ENCODE peak calls at places on chromosomes 2 and 18, in eight cellular contexts. One of them, this sample, is unnamed. For H3K27me3, the result is how much of the 10 kb centered on the place peaks cover.

GRCh38 chr2:79116997-79117928 is 3.0 kb upstream of the REG1A start:
- DNase-seq in tibial artery: no peak
- DNase-seq in CD8-positive, alpha-beta T cell: no peak
- DNase-seq in thyroid gland: no peak
- DNase-seq in brain microvascular endothelial cell: no peak
- DNase-seq in thoracic aorta: no peak
- DNase-seq in GM06990: no peak
- DNase-seq in neural progenitor cell: no peak
- DNase-seq in this sample: no peak

GRCh38 chr2:19835818-19836281 is 65.9 kb downstream of the TTC32 start:
- DNase-seq in tibial artery: no peak
- DNase-seq in CD8-positive, alpha-beta T cell: no peak
- DNase-seq in thyroid gland: no peak
- DNase-seq in brain microvascular endothelial cell: no peak
- DNase-seq in thoracic aorta: no peak
- DNase-seq in GM06990: no peak
- DNase-seq in neural progenitor cell: no peak
- DNase-seq in this sample: no peak

GRCh38 chr2:109264595-109265328 is 135.8 kb downstream of the SH3RF3 start:
- DNase-seq in tibial artery: peak
- DNase-seq in CD8-positive, alpha-beta T cell: no peak
- DNase-seq in thyroid gland: peak
- DNase-seq in brain microvascular endothelial cell: peak
- DNase-seq in thoracic aorta: no peak
- DNase-seq in GM06990: no peak
- DNase-seq in neural progenitor cell: no peak
- DNase-seq in this sample: no peak

GRCh38 chr18:38751897-38752296 is 1186.3 kb upstream of the CELF4 start:
- DNase-seq in tibial artery: no peak
- DNase-seq in CD8-positive, alpha-beta T cell: no peak
- DNase-seq in thyroid gland: no peak
- DNase-seq in brain microvascular endothelial cell: no peak
- DNase-seq in thoracic aorta: no peak
- DNase-seq in GM06990: peak
- DNase-seq in neural progenitor cell: no peak
- DNase-seq in this sample: no peak

GRCh38 chr18:45638544-45638943 is 23.3 kb downstream of the SLC14A2 start:
- DNase-seq in tibial artery: no peak
- DNase-seq in CD8-positive, alpha-beta T cell: no peak
- DNase-seq in thyroid gland: no peak
- DNase-seq in brain microvascular endothelial cell: no peak
- DNase-seq in thoracic aorta: no peak
- DNase-seq in GM06990: no peak
- DNase-seq in neural progenitor cell: no peak
- DNase-seq in this sample: no peak

GRCh38 chr18:13445241-13445897 is 226.8 kb downstream of the LDLRAD4 start:
- DNase-seq in tibial artery: peak
- DNase-seq in CD8-positive, alpha-beta T cell: no peak
- DNase-seq in thyroid gland: no peak
- DNase-seq in brain microvascular endothelial cell: no peak
- DNase-seq in thoracic aorta: no peak
- DNase-seq in GM06990: no peak
- DNase-seq in neural progenitor cell: no peak
- DNase-seq in this sample: no peak

GRCh38 chr2:168456526-168457176 is 579 bp downstream of the CERS6 start:
- DNase-seq in tibial artery: peak
- DNase-seq in CD8-positive, alpha-beta T cell: no peak
- DNase-seq in thyroid gland: peak
- DNase-seq in brain microvascular endothelial cell: no peak
- DNase-seq in thoracic aorta: no peak
- DNase-seq in GM06990: peak
- DNase-seq in neural progenitor cell: peak
- DNase-seq in this sample: no peak

GRCh38 chr2:88824951-88825350 is 133.5 kb downstream of the RPIA start:
- DNase-seq in tibial artery: no peak
- DNase-seq in CD8-positive, alpha-beta T cell: no peak
- DNase-seq in thyroid gland: no peak
- DNase-seq in brain microvascular endothelial cell: no peak
- DNase-seq in thoracic aorta: no peak
- DNase-seq in GM06990: no peak
- DNase-seq in neural progenitor cell: no peak
- DNase-seq in this sample: no peak

GRCh38 chr2:23199115-23199918 is 185.7 kb upstream of the KLHL29 start:
- DNase-seq in tibial artery: no peak
- DNase-seq in CD8-positive, alpha-beta T cell: no peak
- DNase-seq in thyroid gland: no peak
- DNase-seq in brain microvascular endothelial cell: peak
- DNase-seq in thoracic aorta: no peak
- DNase-seq in GM06990: no peak
- DNase-seq in neural progenitor cell: peak
- DNase-seq in this sample: no peak

GRCh38 chr2:222610746-222611145 is 45.1 kb downstream of the FARSB start:
- DNase-seq in tibial artery: no peak
- DNase-seq in CD8-positive, alpha-beta T cell: no peak
- DNase-seq in thyroid gland: peak
- DNase-seq in brain microvascular endothelial cell: no peak
- DNase-seq in thoracic aorta: no peak
- DNase-seq in GM06990: no peak
- DNase-seq in neural progenitor cell: peak
- DNase-seq in this sample: no peak

GRCh38 chr2:127649684-127650040 is 3.7 kb downstream of the GPR17 start:
- DNase-seq in tibial artery: peak
- DNase-seq in CD8-positive, alpha-beta T cell: peak
- DNase-seq in thyroid gland: peak
- DNase-seq in brain microvascular endothelial cell: peak
- DNase-seq in thoracic aorta: peak
- DNase-seq in GM06990: no peak
- DNase-seq in neural progenitor cell: peak
- DNase-seq in this sample: peak

GRCh38 chr2:1601064-1601405 is 143.3 kb downstream of the PXDN start:
- DNase-seq in tibial artery: no peak
- DNase-seq in CD8-positive, alpha-beta T cell: no peak
- DNase-seq in thyroid gland: no peak
- DNase-seq in brain microvascular endothelial cell: no peak
- DNase-seq in thoracic aorta: no peak
- DNase-seq in GM06990: no peak
- DNase-seq in neural progenitor cell: no peak
- DNase-seq in this sample: no peak

GRCh38 chr2:202270487-202270886 is 4.9 kb downstream of the NOP58 start:
- DNase-seq in tibial artery: no peak
- DNase-seq in CD8-positive, alpha-beta T cell: no peak
- DNase-seq in thyroid gland: no peak
- DNase-seq in brain microvascular endothelial cell: no peak
- DNase-seq in thoracic aorta: no peak
- DNase-seq in GM06990: peak
- DNase-seq in neural progenitor cell: no peak
- DNase-seq in this sample: no peak

GRCh38 chr2:202265467-202266277 is at the start of gene NOP58:
- DNase-seq in tibial artery: peak
- DNase-seq in CD8-positive, alpha-beta T cell: peak
- DNase-seq in thyroid gland: peak
- DNase-seq in brain microvascular endothelial cell: peak
- DNase-seq in thoracic aorta: peak
- DNase-seq in GM06990: peak
- DNase-seq in neural progenitor cell: peak
- DNase-seq in this sample: peak

GRCh38 chr2:202267495-202267894 is 1.9 kb downstream of the NOP58 start:
- DNase-seq in tibial artery: no peak
- DNase-seq in CD8-positive, alpha-beta T cell: no peak
- DNase-seq in thyroid gland: no peak
- DNase-seq in brain microvascular endothelial cell: no peak
- DNase-seq in thoracic aorta: no peak
- DNase-seq in GM06990: no peak
- DNase-seq in neural progenitor cell: no peak
- DNase-seq in this sample: no peak

DNA sequence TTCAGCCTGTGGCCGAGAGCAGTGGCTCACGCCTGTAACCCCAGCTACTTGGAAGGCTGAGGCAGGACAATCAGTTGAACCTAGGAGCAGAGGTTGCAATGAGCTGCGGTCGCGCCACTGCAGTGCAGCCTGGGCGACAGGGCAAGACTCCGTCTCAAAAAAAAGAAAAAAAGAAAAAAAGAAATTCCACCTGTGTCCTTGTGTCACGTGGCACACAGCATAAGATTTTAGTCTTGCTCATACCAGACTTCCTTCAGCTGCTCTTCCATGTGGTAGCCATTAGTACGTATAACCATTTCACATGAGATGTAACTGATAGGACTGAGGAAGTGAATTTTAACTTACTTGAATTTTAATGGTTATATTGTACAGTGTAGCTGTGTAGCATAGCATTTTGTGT is 4.0 kb downstream of the NOP58 start:
- DNase-seq in tibial artery: no peak
- DNase-seq in CD8-positive, alpha-beta T cell: no peak
- DNase-seq in thyroid gland: no peak
- DNase-seq in brain microvascular endothelial cell: no peak
- DNase-seq in thoracic aorta: no peak
- DNase-seq in GM06990: peak
- DNase-seq in neural progenitor cell: no peak
- DNase-seq in this sample: no peak
- H3K4me3 ChIP-seq in tibial artery: no peak
- H3K4me3 ChIP-seq in CD8-positive, alpha-beta T cell: peak
- H3K4me3 ChIP-seq in thyroid gland: no peak
- H3K4me3 ChIP-seq in brain microvascular endothelial cell: no peak
- H3K4me3 ChIP-seq in thoracic aorta: no peak
- H3K4me3 ChIP-seq in GM06990: peak
- H3K4me3 ChIP-seq in neural progenitor cell: no peak
- H3K4me3 ChIP-seq in this sample: no peak

DNA sequence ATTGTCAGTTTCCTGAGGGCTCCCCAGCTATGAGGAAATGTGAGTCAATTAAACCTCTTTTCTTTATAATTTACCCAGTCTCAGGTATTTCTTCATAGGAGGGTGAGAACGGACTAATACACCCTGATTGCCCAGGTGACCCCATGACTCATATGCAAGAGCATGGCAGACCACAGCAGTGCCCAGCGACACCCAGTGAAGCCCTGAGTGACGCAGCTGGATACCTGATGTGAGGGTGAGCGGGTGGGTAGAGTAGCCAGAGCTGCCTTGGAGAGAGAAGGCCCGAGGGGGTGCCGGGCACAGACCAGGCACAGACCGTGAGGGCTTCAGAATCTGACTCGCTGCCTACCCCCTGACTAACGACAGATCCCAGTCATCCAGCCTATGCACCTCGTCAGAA is 15.4 kb downstream of the ALPG start:
- DNase-seq in tibial artery: no peak
- DNase-seq in CD8-positive, alpha-beta T cell: no peak
- DNase-seq in thyroid gland: no peak
- DNase-seq in brain microvascular endothelial cell: no peak
- DNase-seq in thoracic aorta: no peak
- DNase-seq in GM06990: no peak
- DNase-seq in neural progenitor cell: no peak
- DNase-seq in this sample: no peak
- H3K27me3 ChIP-seq in tibial artery: half or more
- H3K27me3 ChIP-seq in CD8-positive, alpha-beta T cell: under half
- H3K27me3 ChIP-seq in thyroid gland: under half
- H3K27me3 ChIP-seq in brain microvascular endothelial cell: half or more
- H3K27me3 ChIP-seq in thoracic aorta: under half
- H3K27me3 ChIP-seq in GM06990: under half
- H3K27me3 ChIP-seq in neural progenitor cell: half or more
- H3K27me3 ChIP-seq in this sample: under half

GRCh38 chr18:58536534-58537271 is 92.2 kb downstream of the ALPK2 start:
- DNase-seq in tibial artery: no peak
- DNase-seq in CD8-positive, alpha-beta T cell: no peak
- DNase-seq in thyroid gland: no peak
- DNase-seq in brain microvascular endothelial cell: no peak
- DNase-seq in thoracic aorta: no peak
- DNase-seq in GM06990: peak
- DNase-seq in neural progenitor cell: no peak
- DNase-seq in this sample: no peak

GRCh38 chr18:58534535-58535301 is 94.2 kb downstream of the ALPK2 start:
- DNase-seq in tibial artery: no peak
- DNase-seq in CD8-positive, alpha-beta T cell: no peak
- DNase-seq in thyroid gland: no peak
- DNase-seq in brain microvascular endothelial cell: no peak
- DNase-seq in thoracic aorta: no peak
- DNase-seq in GM06990: peak
- DNase-seq in neural progenitor cell: no peak
- DNase-seq in this sample: no peak

GRCh38 chr18:58533771-58534170 is 95.1 kb downstream of the ALPK2 start:
- DNase-seq in tibial artery: no peak
- DNase-seq in CD8-positive, alpha-beta T cell: no peak
- DNase-seq in thyroid gland: peak
- DNase-seq in brain microvascular endothelial cell: no peak
- DNase-seq in thoracic aorta: no peak
- DNase-seq in GM06990: no peak
- DNase-seq in neural progenitor cell: no peak
- DNase-seq in this sample: no peak

GRCh38 chr18:58536187-58536516 is 92.7 kb downstream of the ALPK2 start:
- DNase-seq in tibial artery: no peak
- DNase-seq in CD8-positive, alpha-beta T cell: no peak
- DNase-seq in thyroid gland: no peak
- DNase-seq in brain microvascular endothelial cell: no peak
- DNase-seq in thoracic aorta: no peak
- DNase-seq in GM06990: no peak
- DNase-seq in neural progenitor cell: no peak
- DNase-seq in this sample: no peak

GRCh38 chr18:58535340-58536186 is 93.3 kb downstream of the ALPK2 start:
- DNase-seq in tibial artery: no peak
- DNase-seq in CD8-positive, alpha-beta T cell: no peak
- DNase-seq in thyroid gland: no peak
- DNase-seq in brain microvascular endothelial cell: peak
- DNase-seq in thoracic aorta: no peak
- DNase-seq in GM06990: peak
- DNase-seq in neural progenitor cell: no peak
- DNase-seq in this sample: no peak
- H3K4me3 ChIP-seq in tibial artery: no peak
- H3K4me3 ChIP-seq in CD8-positive, alpha-beta T cell: no peak
- H3K4me3 ChIP-seq in thyroid gland: no peak
- H3K4me3 ChIP-seq in brain microvascular endothelial cell: no peak
- H3K4me3 ChIP-seq in thoracic aorta: no peak
- H3K4me3 ChIP-seq in GM06990: peak
- H3K4me3 ChIP-seq in neural progenitor cell: no peak
- H3K4me3 ChIP-seq in this sample: no peak

DNA sequence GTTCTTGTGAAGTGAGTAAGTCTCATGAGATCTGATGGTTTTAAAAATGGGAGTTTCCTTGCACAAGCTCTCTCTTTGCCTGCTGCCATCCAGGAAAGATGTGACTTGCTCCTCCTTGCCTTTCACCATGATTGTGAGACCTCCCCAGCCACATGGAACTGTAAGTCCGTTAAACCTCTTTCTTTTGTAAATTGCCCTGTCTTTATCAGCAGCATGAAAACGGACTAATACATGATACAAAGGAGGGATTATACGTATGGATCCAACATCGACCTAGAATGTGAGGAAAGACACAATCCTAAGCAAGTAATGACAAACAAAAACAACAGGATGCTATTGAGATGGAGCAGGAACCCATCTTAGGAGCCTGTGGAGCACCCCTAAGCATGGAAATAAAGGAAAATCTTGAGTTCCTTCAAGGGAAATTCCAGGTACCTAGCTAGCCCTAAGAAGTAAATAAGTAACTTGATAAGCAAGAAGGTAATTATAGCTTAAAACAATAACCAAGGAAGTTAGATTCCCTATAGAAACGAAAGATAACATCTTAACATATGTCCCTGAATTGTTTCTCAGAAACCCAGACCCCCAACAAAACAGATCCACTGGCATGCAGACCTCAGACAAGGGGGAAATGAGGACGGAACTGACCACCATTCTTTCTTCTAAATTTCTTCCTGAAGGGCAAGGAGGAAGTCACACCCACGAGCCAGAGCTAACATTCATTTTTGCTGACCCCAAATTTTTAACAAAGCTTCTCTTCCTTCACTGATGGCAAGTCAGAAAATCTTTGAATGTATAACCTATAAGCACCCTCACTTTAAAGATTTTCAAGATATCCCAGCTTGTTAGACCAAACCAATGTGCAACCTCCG is 1.4 kb upstream of the TNFRSF11A start:
- DNase-seq in tibial artery: no peak
- DNase-seq in CD8-positive, alpha-beta T cell: no peak
- DNase-seq in thyroid gland: no peak
- DNase-seq in brain microvascular endothelial cell: no peak
- DNase-seq in thoracic aorta: no peak
- DNase-seq in GM06990: no peak
- DNase-seq in neural progenitor cell: no peak
- DNase-seq in this sample: no peak
- H3K27me3 ChIP-seq in tibial artery: under half
- H3K27me3 ChIP-seq in CD8-positive, alpha-beta T cell: under half
- H3K27me3 ChIP-seq in thyroid gland: under half
- H3K27me3 ChIP-seq in brain microvascular endothelial cell: under half
- H3K27me3 ChIP-seq in thoracic aorta: under half
- H3K27me3 ChIP-seq in GM06990: under half
- H3K27me3 ChIP-seq in neural progenitor cell: half or more
- H3K27me3 ChIP-seq in this sample: under half